ENCODE peak calls at places on chromosome 9, in six cellular contexts. I is prostate gland, F is spleen, Q is ovary, W is body of pancreas, Y is Peyer's patch. Z is an unnamed sample. For H3K9me3, the result is how much of the 10 kb centered on the place peaks cover.

GRCh38 chr9:133649194-133649593 is 13.0 kb downstream of the DBH start:
- DNase-seq in F (no peak), Y (no peak), Q (no peak), I (no peak), W (no peak), Z (no peak)

GRCh38 chr9:22169243-22169642 is 160.1 kb upstream of the CDKN2B start:
- DNase-seq in Y (no peak), F (no peak), Q (no peak), I (no peak), W (no peak), Z (no peak)

GRCh38 chr9:127931092-127931881 is 710 bp upstream of the PIP5KL1 start:
- DNase-seq in Y (no peak), F (no peak), I (no peak), Q (no peak), W (no peak), Z (no peak)

GRCh38 chr9:27528278-27528885 is 1.2 kb downstream of the MOB3B start:
- DNase-seq in Q (peak), I (peak), F (peak), Y (peak), W (peak), Z (peak)

GRCh38 chr9:34377402-34377741 is 674 bp upstream of the MYORG start:
- DNase-seq in Q (peak), Y (no peak), W (peak), F (peak), I (peak), Z (no peak)

GRCh38 chr9:26811106-26811505 is 81.5 kb downstream of the CAAP1 start:
- DNase-seq in Q (no peak), F (no peak), Y (no peak), W (no peak), I (no peak), Z (no peak)

GRCh38 chr9:69653261-69653660 is 18.9 kb downstream of the APBA1 start:
- DNase-seq in W (no peak), F (no peak), Y (no peak), Q (no peak), I (no peak), Z (no peak)

GRCh38 chr9:3916420-3916819 is 383.4 kb downstream of the GLIS3 start:
- DNase-seq in I (no peak), F (no peak), Q (no peak), Y (no peak), W (no peak), Z (no peak)

GRCh38 chr9:38214441-38214840 is 145.4 kb upstream of the SHB start:
- DNase-seq in Y (no peak), I (no peak), Q (no peak), F (no peak), W (no peak), Z (no peak)

GRCh38 chr9:91119147-91119546 is 242.6 kb downstream of the AUH start:
- DNase-seq in Y (no peak), Q (no peak), W (no peak), I (no peak), F (no peak), Z (no peak)

GRCh38 chr9:37575921-37576721 is at the start of gene FBXO10:
- DNase-seq in Y (peak), W (peak), F (peak), Q (peak), I (peak), Z (peak)

GRCh38 chr9:87160148-87161107 is 213.1 kb upstream of the GAS1 start:
- DNase-seq in W (no peak), F (no peak), Y (no peak), Q (no peak), I (no peak), Z (no peak)

GRCh38 chr9:11915699-11916098 is 777.5 kb upstream of the TYRP1 start:
- DNase-seq in Y (no peak), Q (no peak), I (no peak), W (no peak), F (no peak), Z (no peak)

GRCh38 chr9:129102791-129103594 is 7.6 kb downstream of the CRAT start:
- DNase-seq in W (peak), Y (peak), I (no peak), Q (no peak), F (no peak), Z (peak)

GRCh38 chr9:8857330-8858249 is 1058.0 kb upstream of the DMAC1 start:
- DNase-seq in F (peak), W (peak), Y (peak), I (peak), Q (peak), Z (no peak)

GRCh38 chr9:76704601-76705204 is 59.5 kb upstream of the PCA3 start:
- DNase-seq in Q (no peak), W (no peak), I (peak), Y (no peak), F (no peak), Z (no peak)

GRCh38 chr9:29816954-29817703 is 2243.8 kb upstream of the C9orf72 start:
- DNase-seq in I (no peak), Q (no peak), Y (no peak), F (peak), W (no peak), Z (no peak)

GRCh38 chr9:111298831-111299603 is 31.0 kb downstream of the OR2K2 start:
- DNase-seq in Q (no peak), W (peak), I (peak), Y (no peak), F (no peak), Z (peak)

GRCh38 chr9:95670122-95670521 is 153.4 kb upstream of the PTCH1 start:
- DNase-seq in W (no peak), F (no peak), Q (no peak), Y (no peak), I (no peak), Z (no peak)

GRCh38 chr9:16787724-16788123 is 82.7 kb downstream of the BNC2 start:
- DNase-seq in W (no peak), Q (no peak), Y (no peak), F (no peak), I (no peak), Z (no peak)

GRCh38 chr9:99998266-99998665 is 91.8 kb downstream of the STX17 start:
- DNase-seq in Y (no peak), I (no peak), F (no peak), Q (no peak), W (no peak), Z (no peak)

GRCh38 chr9:4228606-4229005 is 71.3 kb downstream of the GLIS3 start:
- DNase-seq in I (no peak), Q (no peak), Y (no peak), W (no peak), F (no peak), Z (no peak)

GRCh38 chr9:14086495-14086894 is 227.4 kb downstream of the NFIB start:
- DNase-seq in W (no peak), F (no peak), I (no peak), Q (no peak), Y (no peak), Z (no peak)

GRCh38 chr9:82488319-82488701 is 499.7 kb downstream of the SPATA31D1 start:
- DNase-seq in F (no peak), Q (no peak), Y (no peak), W (peak), I (no peak), Z (no peak)

GRCh38 chr9:106993603-106994002 is 130.6 kb downstream of the ZNF462 start:
- DNase-seq in F (no peak), Y (no peak), W (no peak), Q (no peak), I (no peak), Z (no peak)

GRCh38 chr9:104269374-104269773 is 175.3 kb downstream of the SMC2 start:
- DNase-seq in F (no peak), Y (no peak), I (no peak), W (no peak), Q (no peak), Z (no peak)

GRCh38 chr9:126204197-126204596 is 122.4 kb upstream of the MVB12B start:
- DNase-seq in I (no peak), W (no peak), F (no peak), Q (no peak), Y (no peak), Z (no peak)

GRCh38 chr9:92170848-92171247 is 55.6 kb upstream of the SPTLC1 start:
- DNase-seq in Q (no peak), I (no peak), Y (no peak), F (no peak), W (no peak), Z (no peak)

GRCh38 chr9:134134949-134135342 is 936 bp upstream of the WDR5 start:
- DNase-seq in Y (no peak), Q (no peak), I (no peak), W (no peak), F (no peak), Z (no peak)

GRCh38 chr9:96818535-96818934 is 35.8 kb downstream of the ZNF782 start:
- DNase-seq in I (no peak), Q (no peak), Y (no peak), W (no peak), F (no peak), Z (no peak)
- H3K9me3 ChIP-seq in I (under half), Q (under half), Y (under half), W (under half), F (half or more), Z (half or more)

GRCh38 chr9:109640232-109641078 is 139.5 kb upstream of the PALM2AKAP2 start:
- DNase-seq in I (peak), Y (no peak), F (peak), Q (peak), W (peak), Z (peak)
- TF ChIP-seq POLR2A in I (no peak), Y (no peak), F (no peak), Q (no peak), W (no peak), Z (no peak)

DNA sequence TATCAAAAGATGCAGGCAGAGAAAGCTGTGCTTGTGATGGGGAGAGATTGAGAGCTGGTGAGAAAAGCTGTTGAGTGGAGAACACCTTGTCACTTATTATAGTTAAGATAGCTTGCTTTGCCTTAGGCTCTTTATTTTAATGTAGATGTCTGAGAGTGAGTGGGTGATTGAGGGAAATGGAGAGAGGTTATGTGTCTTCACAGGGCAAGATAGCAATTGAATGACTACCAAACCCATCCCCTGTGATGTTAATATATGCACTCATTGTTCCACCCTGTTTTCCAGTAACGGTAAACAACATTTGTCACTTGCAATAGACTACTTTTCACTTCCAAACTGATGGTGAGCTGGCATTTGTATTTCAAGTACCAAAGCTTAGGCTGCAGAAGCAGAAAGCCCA is 699.2 kb downstream of the BRINP1 start:
- DNase-seq in F (no peak), I (no peak), Y (no peak), W (no peak), Q (no peak), Z (no peak)
- H3K9me3 ChIP-seq in F (under half), I (under half), Y (under half), W (under half), Q (under half), Z (under half)

DNA sequence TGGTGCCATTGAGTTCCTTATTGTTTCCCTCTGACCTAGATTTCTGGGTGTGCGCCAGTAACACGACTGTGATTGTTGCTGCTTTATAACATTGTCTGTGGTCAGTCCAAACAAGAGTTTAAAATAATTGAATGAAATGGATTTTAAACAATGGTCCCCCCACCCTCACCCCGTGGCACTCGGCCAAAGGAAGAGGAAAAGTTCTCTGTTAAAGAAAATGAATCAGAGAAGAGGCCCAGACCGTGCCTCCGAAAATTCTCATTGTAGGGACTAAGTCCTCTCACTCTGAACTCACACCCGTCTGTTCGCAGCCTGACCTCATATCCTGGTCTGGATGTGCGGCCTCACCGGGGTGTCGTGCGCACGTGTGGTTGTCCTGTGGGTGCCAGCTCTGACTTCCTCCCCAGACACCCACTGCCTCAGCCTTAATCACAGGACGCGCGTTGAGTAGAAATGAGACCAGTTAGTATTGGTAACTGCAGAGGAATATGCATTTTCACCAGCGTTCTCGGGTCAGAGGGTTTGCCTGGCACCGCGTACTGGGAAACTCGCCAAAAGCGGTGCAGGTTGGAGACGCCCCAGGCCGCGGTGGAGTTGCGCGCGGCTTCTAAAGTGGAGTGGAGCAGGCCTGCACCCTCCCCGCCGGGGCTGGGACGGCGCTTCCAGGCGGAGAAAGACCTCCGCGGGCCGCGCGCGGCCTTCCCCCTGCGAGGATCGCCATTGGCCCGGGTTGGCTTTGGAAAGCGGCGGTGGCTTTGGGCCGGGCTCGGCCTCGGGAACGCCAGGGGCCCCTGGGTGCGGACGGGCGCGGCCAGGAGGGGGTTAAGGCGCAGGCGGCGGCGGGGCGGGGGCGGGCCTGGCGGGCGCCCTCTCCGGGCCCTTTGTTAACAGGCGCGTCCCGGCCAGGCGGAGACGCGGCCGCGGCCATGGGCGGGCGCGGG is at the start of gene ABL1:
- DNase-seq in Q (peak), Y (peak), W (peak), F (peak), I (peak), Z (peak)
- TF ChIP-seq POLR2A in Q (no peak), Y (no peak), W (peak), F (no peak), I (peak), Z (peak)